ENCODE peak calls at places on chromosome X, in six cellular contexts. One of them, this sample, is unnamed.

GRCh38 chrX:5113128-5113527 is 1115.5 kb downstream of the NLGN4X start:
- DNase-seq in dorsolateral prefrontal cortex: no peak
- DNase-seq in NCI-H1105 treated with DMSO at 0.1 percent for 48 hours: peak; percentile 40
- DNase-seq in GM13976: no peak
- DNase-seq in stimulated activated CD4-positive, alpha-beta T cell treated with anti-CD3 and anti-CD28 coated beads, Interleukin-4, amount 100 ng/mL, for 24 hours: no peak
- DNase-seq in nephron progenitor cell: no peak
- DNase-seq in this sample: no peak

GRCh38 chrX:38341442-38341841 is 11.0 kb upstream of the OTC start:
- DNase-seq in GM13976: no peak
- DNase-seq in nephron progenitor cell: no peak
- DNase-seq in stimulated activated CD4-positive, alpha-beta T cell treated with anti-CD3 and anti-CD28 coated beads, Interleukin-4, amount 100 ng/mL, for 24 hours: no peak
- DNase-seq in dorsolateral prefrontal cortex: no peak
- DNase-seq in NCI-H1105 treated with DMSO at 0.1 percent for 48 hours: peak; percentile 34
- DNase-seq in this sample: no peak

GRCh38 chrX:55120767-55121358 is 32.0 kb downstream of the PAGE2 start:
- DNase-seq in dorsolateral prefrontal cortex: no peak
- DNase-seq in stimulated activated CD4-positive, alpha-beta T cell treated with anti-CD3 and anti-CD28 coated beads, Interleukin-4, amount 100 ng/mL, for 24 hours: no peak
- DNase-seq in GM13976: no peak
- DNase-seq in NCI-H1105 treated with DMSO at 0.1 percent for 48 hours: no peak
- DNase-seq in nephron progenitor cell: no peak
- DNase-seq in this sample: no peak

GRCh38 chrX:109841869-109842579 is 109.0 kb upstream of the ACSL4 start:
- DNase-seq in stimulated activated CD4-positive, alpha-beta T cell treated with anti-CD3 and anti-CD28 coated beads, Interleukin-4, amount 100 ng/mL, for 24 hours: no peak
- DNase-seq in NCI-H1105 treated with DMSO at 0.1 percent for 48 hours: peak; percentile 66
- DNase-seq in nephron progenitor cell: no peak
- DNase-seq in GM13976: no peak
- DNase-seq in dorsolateral prefrontal cortex: no peak
- DNase-seq in this sample: no peak

GRCh38 chrX:139759637-139760036 is 51.7 kb upstream of the MCF2 start:
- DNase-seq in stimulated activated CD4-positive, alpha-beta T cell treated with anti-CD3 and anti-CD28 coated beads, Interleukin-4, amount 100 ng/mL, for 24 hours: no peak
- DNase-seq in nephron progenitor cell: peak; percentile 5
- DNase-seq in NCI-H1105 treated with DMSO at 0.1 percent for 48 hours: peak; percentile 0
- DNase-seq in dorsolateral prefrontal cortex: no peak
- DNase-seq in GM13976: no peak
- DNase-seq in this sample: no peak

GRCh38 chrX:56729152-56729557 is at the start of gene NBDY:
- DNase-seq in stimulated activated CD4-positive, alpha-beta T cell treated with anti-CD3 and anti-CD28 coated beads, Interleukin-4, amount 100 ng/mL, for 24 hours: peak; percentile 28
- DNase-seq in dorsolateral prefrontal cortex: peak; percentile 49
- DNase-seq in NCI-H1105 treated with DMSO at 0.1 percent for 48 hours: peak; percentile 69
- DNase-seq in GM13976: no peak
- DNase-seq in nephron progenitor cell: peak; percentile 27
- DNase-seq in this sample: peak; percentile 24

GRCh38 chrX:37686348-37686736 is 751 bp downstream of the XK start:
- DNase-seq in GM13976: no peak
- DNase-seq in stimulated activated CD4-positive, alpha-beta T cell treated with anti-CD3 and anti-CD28 coated beads, Interleukin-4, amount 100 ng/mL, for 24 hours: no peak
- DNase-seq in dorsolateral prefrontal cortex: no peak
- DNase-seq in NCI-H1105 treated with DMSO at 0.1 percent for 48 hours: peak; percentile 23
- DNase-seq in nephron progenitor cell: no peak
- DNase-seq in this sample: no peak

GRCh38 chrX:136193771-136194170 is 46.4 kb downstream of the FHL1 start:
- DNase-seq in dorsolateral prefrontal cortex: no peak
- DNase-seq in NCI-H1105 treated with DMSO at 0.1 percent for 48 hours: no peak
- DNase-seq in nephron progenitor cell: no peak
- DNase-seq in stimulated activated CD4-positive, alpha-beta T cell treated with anti-CD3 and anti-CD28 coated beads, Interleukin-4, amount 100 ng/mL, for 24 hours: no peak
- DNase-seq in GM13976: no peak
- DNase-seq in this sample: no peak

GRCh38 chrX:125198546-125198945 is 121.1 kb upstream of the TEX13C start:
- DNase-seq in GM13976: no peak
- DNase-seq in NCI-H1105 treated with DMSO at 0.1 percent for 48 hours: no peak
- DNase-seq in stimulated activated CD4-positive, alpha-beta T cell treated with anti-CD3 and anti-CD28 coated beads, Interleukin-4, amount 100 ng/mL, for 24 hours: no peak
- DNase-seq in dorsolateral prefrontal cortex: no peak
- DNase-seq in nephron progenitor cell: no peak
- DNase-seq in this sample: no peak

GRCh38 chrX:69988955-69989394 is 60.8 kb downstream of the AWAT2 start:
- DNase-seq in dorsolateral prefrontal cortex: no peak
- DNase-seq in GM13976: no peak
- DNase-seq in nephron progenitor cell: no peak
- DNase-seq in stimulated activated CD4-positive, alpha-beta T cell treated with anti-CD3 and anti-CD28 coated beads, Interleukin-4, amount 100 ng/mL, for 24 hours: peak; percentile 6
- DNase-seq in NCI-H1105 treated with DMSO at 0.1 percent for 48 hours: no peak
- DNase-seq in this sample: no peak

GRCh38 chrX:10007604-10008003 is 40.4 kb downstream of the CLDN34 start:
- DNase-seq in NCI-H1105 treated with DMSO at 0.1 percent for 48 hours: no peak
- DNase-seq in dorsolateral prefrontal cortex: no peak
- DNase-seq in GM13976: no peak
- DNase-seq in stimulated activated CD4-positive, alpha-beta T cell treated with anti-CD3 and anti-CD28 coated beads, Interleukin-4, amount 100 ng/mL, for 24 hours: no peak
- DNase-seq in nephron progenitor cell: no peak
- DNase-seq in this sample: no peak

GRCh38 chrX:9988762-9989161 is 21.6 kb downstream of the CLDN34 start:
- DNase-seq in nephron progenitor cell: no peak
- DNase-seq in GM13976: no peak
- DNase-seq in stimulated activated CD4-positive, alpha-beta T cell treated with anti-CD3 and anti-CD28 coated beads, Interleukin-4, amount 100 ng/mL, for 24 hours: no peak
- DNase-seq in dorsolateral prefrontal cortex: no peak
- DNase-seq in NCI-H1105 treated with DMSO at 0.1 percent for 48 hours: no peak
- DNase-seq in this sample: no peak

GRCh38 chrX:9940397-9940796 is 26.8 kb upstream of the CLDN34 start:
- DNase-seq in NCI-H1105 treated with DMSO at 0.1 percent for 48 hours: no peak
- DNase-seq in nephron progenitor cell: no peak
- DNase-seq in stimulated activated CD4-positive, alpha-beta T cell treated with anti-CD3 and anti-CD28 coated beads, Interleukin-4, amount 100 ng/mL, for 24 hours: no peak
- DNase-seq in GM13976: no peak
- DNase-seq in dorsolateral prefrontal cortex: peak; percentile 79
- DNase-seq in this sample: peak; percentile 12

GRCh38 chrX:14920196-14920595 is 47.0 kb downstream of the MOSPD2 start:
- DNase-seq in GM13976: no peak
- DNase-seq in nephron progenitor cell: no peak
- DNase-seq in NCI-H1105 treated with DMSO at 0.1 percent for 48 hours: no peak
- DNase-seq in stimulated activated CD4-positive, alpha-beta T cell treated with anti-CD3 and anti-CD28 coated beads, Interleukin-4, amount 100 ng/mL, for 24 hours: no peak
- DNase-seq in dorsolateral prefrontal cortex: no peak
- DNase-seq in this sample: no peak

GRCh38 chrX:49203536-49203935 is 3.5 kb upstream of the SYP start:
- DNase-seq in nephron progenitor cell: no peak
- DNase-seq in dorsolateral prefrontal cortex: no peak
- DNase-seq in stimulated activated CD4-positive, alpha-beta T cell treated with anti-CD3 and anti-CD28 coated beads, Interleukin-4, amount 100 ng/mL, for 24 hours: no peak
- DNase-seq in NCI-H1105 treated with DMSO at 0.1 percent for 48 hours: no peak
- DNase-seq in GM13976: no peak
- DNase-seq in this sample: no peak

GRCh38 chrX:9906919-9907318 is 60.2 kb upstream of the CLDN34 start:
- DNase-seq in NCI-H1105 treated with DMSO at 0.1 percent for 48 hours: no peak
- DNase-seq in GM13976: no peak
- DNase-seq in dorsolateral prefrontal cortex: no peak
- DNase-seq in nephron progenitor cell: no peak
- DNase-seq in stimulated activated CD4-positive, alpha-beta T cell treated with anti-CD3 and anti-CD28 coated beads, Interleukin-4, amount 100 ng/mL, for 24 hours: no peak
- DNase-seq in this sample: no peak

GRCh38 chrX:55160685-55161552 is 59.2 kb upstream of the PAGE5 start:
- DNase-seq in nephron progenitor cell: peak; percentile 82
- DNase-seq in GM13976: peak; percentile 80
- DNase-seq in dorsolateral prefrontal cortex: peak; percentile 88
- DNase-seq in stimulated activated CD4-positive, alpha-beta T cell treated with anti-CD3 and anti-CD28 coated beads, Interleukin-4, amount 100 ng/mL, for 24 hours: peak; percentile 88
- DNase-seq in NCI-H1105 treated with DMSO at 0.1 percent for 48 hours: peak; percentile 90
- DNase-seq in this sample: peak; percentile 85

GRCh38 chrX:15761564-15762191 is 23.6 kb downstream of the CA5B start:
- DNase-seq in dorsolateral prefrontal cortex: no peak
- DNase-seq in NCI-H1105 treated with DMSO at 0.1 percent for 48 hours: peak; percentile 1
- DNase-seq in nephron progenitor cell: peak; percentile 40
- DNase-seq in stimulated activated CD4-positive, alpha-beta T cell treated with anti-CD3 and anti-CD28 coated beads, Interleukin-4, amount 100 ng/mL, for 24 hours: peak; percentile 39
- DNase-seq in GM13976: peak; percentile 58
- DNase-seq in this sample: no peak

GRCh38 chrX:151151668-151152267 is 24.6 kb upstream of the GPR50 start:
- DNase-seq in NCI-H1105 treated with DMSO at 0.1 percent for 48 hours: peak; percentile 77
- DNase-seq in dorsolateral prefrontal cortex: no peak
- DNase-seq in GM13976: peak; percentile 35
- DNase-seq in nephron progenitor cell: peak; percentile 17
- DNase-seq in stimulated activated CD4-positive, alpha-beta T cell treated with anti-CD3 and anti-CD28 coated beads, Interleukin-4, amount 100 ng/mL, for 24 hours: peak; percentile 30
- DNase-seq in this sample: peak; percentile 9

GRCh38 chrX:131675596-131676194 is 131.8 kb downstream of the OR13H1 start:
- DNase-seq in GM13976: peak; percentile 34
- DNase-seq in nephron progenitor cell: peak; percentile 10
- DNase-seq in NCI-H1105 treated with DMSO at 0.1 percent for 48 hours: peak; percentile 13
- DNase-seq in stimulated activated CD4-positive, alpha-beta T cell treated with anti-CD3 and anti-CD28 coated beads, Interleukin-4, amount 100 ng/mL, for 24 hours: no peak
- DNase-seq in dorsolateral prefrontal cortex: no peak
- DNase-seq in this sample: no peak

GRCh38 chrX:148542481-148543255 is 42.3 kb downstream of the AFF2 start:
- DNase-seq in nephron progenitor cell: no peak
- DNase-seq in NCI-H1105 treated with DMSO at 0.1 percent for 48 hours: no peak
- DNase-seq in dorsolateral prefrontal cortex: no peak
- DNase-seq in GM13976: no peak
- DNase-seq in stimulated activated CD4-positive, alpha-beta T cell treated with anti-CD3 and anti-CD28 coated beads, Interleukin-4, amount 100 ng/mL, for 24 hours: no peak
- DNase-seq in this sample: no peak

GRCh38 chrX:79367907-79368306 is 773 bp upstream of the ITM2A start:
- DNase-seq in GM13976: no peak
- DNase-seq in nephron progenitor cell: no peak
- DNase-seq in NCI-H1105 treated with DMSO at 0.1 percent for 48 hours: no peak
- DNase-seq in dorsolateral prefrontal cortex: no peak
- DNase-seq in stimulated activated CD4-positive, alpha-beta T cell treated with anti-CD3 and anti-CD28 coated beads, Interleukin-4, amount 100 ng/mL, for 24 hours: no peak
- DNase-seq in this sample: no peak

GRCh38 chrX:127058220-127058619 is 238.7 kb downstream of the PRR32 start:
- DNase-seq in NCI-H1105 treated with DMSO at 0.1 percent for 48 hours: no peak
- DNase-seq in nephron progenitor cell: no peak
- DNase-seq in GM13976: no peak
- DNase-seq in stimulated activated CD4-positive, alpha-beta T cell treated with anti-CD3 and anti-CD28 coated beads, Interleukin-4, amount 100 ng/mL, for 24 hours: no peak
- DNase-seq in dorsolateral prefrontal cortex: no peak
- DNase-seq in this sample: no peak